ENCODE peak calls at places on chromosomes 12 and 14, in seven cellular contexts. J is stomach, C is endothelial cell of umbilical vein, P is esophagus squamous epithelium, F is suprapubic skin, X is tibial nerve, S is breast epithelium. O is an unnamed sample.
A peak's percentile ranks its signal among the peaks of the same experiment; 100 is the strongest.

GRCh38 chr14:69882086-69882864 is 3.1 kb downstream of the SMOC1 start:
- DNase-seq in S (no peak), J (no peak), X (no peak), P (no peak), C (no peak), F (no peak), O (no peak)

GRCh38 chr14:68312884-68313725 is 479.8 kb downstream of the ZFP36L1 start:
- DNase-seq in P (no peak), C (no peak), X (no peak), S (no peak), J (no peak), F (no peak), O (peak; percentile 61)

GRCh38 chr12:126873701-126874100 is 1393.3 kb upstream of the TMEM132C start:
- DNase-seq in C (no peak), S (no peak), X (no peak), P (no peak), F (no peak), J (no peak), O (no peak)

GRCh38 chr12:132406498-132407461 is 77.4 kb upstream of the GALNT9 start:
- DNase-seq in C (no peak), X (no peak), F (no peak), J (no peak), S (no peak), P (no peak), O (no peak)

GRCh38 chr12:82425241-82425640 is 66.9 kb downstream of the METTL25 start:
- DNase-seq in J (no peak), F (no peak), X (no peak), C (no peak), P (no peak), S (no peak), O (no peak)

GRCh38 chr12:112097641-112098040 is 10.9 kb downstream of the NAA25 start:
- DNase-seq in C (no peak), J (no peak), F (no peak), S (no peak), X (no peak), P (no peak), O (no peak)

GRCh38 chr12:13011098-13011497 is 11.0 kb upstream of the HEBP1 start:
- DNase-seq in X (no peak), P (no peak), C (no peak), S (no peak), J (no peak), F (no peak), O (no peak)

GRCh38 chr12:39145175-39145999 is 240.0 kb upstream of the CPNE8 start:
- DNase-seq in P (no peak), F (no peak), X (peak; percentile 16), C (no peak), J (peak; percentile 30), S (no peak), O (peak; percentile 66)

GRCh38 chr12:72543777-72544467 is 271.8 kb downstream of the TRHDE start:
- DNase-seq in P (no peak), S (no peak), C (no peak), J (no peak), X (no peak), F (no peak), O (no peak)

GRCh38 chr12:76573840-76574373 is 14.3 kb upstream of the OSBPL8 start:
- DNase-seq in P (no peak), S (no peak), X (no peak), J (no peak), F (no peak), C (no peak), O (no peak)

DNA sequence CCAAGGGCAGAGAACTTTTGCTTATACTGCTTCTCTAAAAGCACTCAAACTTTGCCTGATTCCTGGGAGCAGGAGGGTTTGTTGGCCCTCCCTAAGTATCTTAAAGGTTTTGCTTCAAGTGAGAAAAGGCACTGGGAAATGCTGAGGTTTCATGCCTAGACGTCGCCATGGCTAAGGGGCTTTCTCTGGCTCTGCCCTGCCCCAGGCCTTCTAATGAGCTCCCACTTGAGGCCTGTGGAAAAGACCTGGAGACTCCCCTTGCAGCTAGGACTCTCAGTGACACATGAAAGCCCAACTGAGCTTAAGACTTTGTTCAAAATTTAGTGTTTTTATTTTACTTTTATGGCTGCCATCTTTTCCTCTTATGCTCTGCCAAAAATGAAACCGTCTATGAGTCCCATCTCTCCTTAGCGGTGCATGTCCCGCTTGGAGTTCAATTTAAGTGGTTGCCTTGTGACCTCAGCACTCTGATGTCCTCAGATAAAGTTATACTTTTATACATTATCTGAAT is 49.3 kb downstream of the EIF2S3B start:
- DNase-seq in P (no peak), S (no peak), F (no peak), J (no peak), X (no peak), C (no peak), O (no peak)
- H3K27ac ChIP-seq in P (no peak overlapping the region), S (no peak overlapping the region), F (no peak overlapping the region), J (no peak overlapping the region), X (no peak overlapping the region), C (no peak overlapping the region), O (no peak overlapping the region)

DNA sequence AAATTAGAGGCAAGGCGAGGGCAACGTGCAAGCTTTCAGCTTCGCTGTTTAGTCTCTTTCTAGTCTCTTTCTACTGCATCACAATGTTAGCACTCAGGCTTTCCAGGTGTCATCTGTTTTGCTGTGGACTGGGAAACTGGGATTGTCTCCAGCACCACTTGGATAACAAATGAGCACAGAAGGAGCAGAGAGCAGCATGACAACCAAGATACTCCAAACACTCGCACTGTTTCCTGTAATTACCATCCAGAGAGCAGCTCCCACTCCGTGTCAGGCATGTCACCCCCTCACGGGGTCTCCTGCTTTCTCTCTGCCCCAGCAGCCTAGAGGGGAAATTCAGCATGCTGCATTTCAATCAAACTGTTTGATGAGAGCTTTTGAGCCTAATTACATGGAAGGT is 917.8 kb downstream of the DIO2 start:
- DNase-seq in P (no peak), C (no peak), S (no peak), F (no peak), J (no peak), X (no peak), O (no peak)
- H3K4me3 ChIP-seq in P (no peak overlapping the region), C (no peak overlapping the region), S (no peak overlapping the region), F (no peak overlapping the region), J (no peak overlapping the region), X (no peak overlapping the region), O (no peak overlapping the region)

DNA sequence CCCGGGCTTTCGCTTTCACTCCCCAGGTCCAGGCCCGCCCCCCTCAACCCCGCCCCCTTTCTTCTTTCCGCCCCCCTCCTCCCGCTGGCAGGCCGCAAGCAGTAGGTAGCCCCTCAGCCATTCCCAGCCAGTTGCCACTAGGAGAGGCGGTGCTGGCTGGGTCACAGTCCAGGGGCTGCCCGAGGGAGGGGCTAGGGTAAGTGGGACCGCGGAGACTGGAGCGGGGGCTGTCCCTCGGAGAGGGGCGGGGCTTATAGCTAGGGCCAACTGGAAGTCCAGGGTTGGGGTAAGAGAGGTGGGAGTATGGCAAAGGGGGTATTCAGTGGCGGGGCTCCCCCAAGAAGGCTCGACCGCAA is 190 bp upstream of the PSME2 start:
- DNase-seq in X (peak; percentile 88), F (peak; percentile 96), C (peak; percentile 99), P (peak; percentile 64), J (peak; percentile 95), S (peak; percentile 97), O (peak; percentile 97)
- TF ChIP-seq POLR2A in X (no peak), F (no peak), C (no peak), P (peak; percentile 2), J (no peak), S (no peak), O (no peak)

DNA sequence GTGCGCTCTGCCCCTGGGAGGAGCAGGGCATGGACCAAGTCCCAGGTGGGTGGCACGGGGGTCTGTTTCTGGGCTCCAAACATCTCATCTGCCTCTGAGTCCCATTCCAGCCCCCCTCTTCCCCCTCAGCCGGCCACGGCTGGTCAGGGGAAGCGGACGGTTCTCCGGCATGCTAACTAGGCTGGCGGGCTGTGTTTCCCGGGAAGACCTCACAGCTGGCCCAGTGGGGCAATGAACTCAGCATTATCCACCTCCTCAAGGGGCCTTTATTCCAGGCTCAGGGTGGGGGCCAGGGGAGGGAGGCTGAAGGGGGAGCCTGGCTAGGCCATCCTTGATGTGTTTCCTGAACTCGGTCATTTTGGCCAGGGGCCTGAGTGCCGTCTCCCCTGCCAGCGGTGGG is 7.7 kb downstream of the LRP1 start:
- DNase-seq in J (no peak), F (peak; percentile 79), S (no peak), P (no peak), C (no peak), X (no peak), O (no peak)
- H3K27ac ChIP-seq in J (peak overlapping the region; percentile 96), F (peak overlapping the region; percentile 95), S (peak overlapping the region; percentile 76), P (peak overlapping the region; percentile 97), C (no peak overlapping the region), X (peak overlapping the region; percentile 58), O (peak overlapping the region; percentile 62)

GRCh38 chr12:67911293-67911637 is 78.0 kb upstream of the IFNG-AS1 start:
- DNase-seq in C (no peak), J (no peak), P (no peak), X (no peak), S (no peak), F (no peak), O (no peak)

GRCh38 chr12:67911789-67912188 is 77.5 kb upstream of the IFNG-AS1 start:
- DNase-seq in S (no peak), C (no peak), J (no peak), F (no peak), X (no peak), P (no peak), O (no peak)

GRCh38 chr12:67910360-67911292 is 78.6 kb upstream of the IFNG-AS1 start:
- DNase-seq in P (no peak), J (no peak), F (no peak), S (no peak), C (no peak), X (no peak), O (no peak)

GRCh38 chr12:67909091-67909531 is 80.1 kb upstream of the IFNG-AS1 start:
- DNase-seq in S (no peak), P (no peak), F (no peak), X (no peak), C (no peak), J (no peak), O (no peak)

GRCh38 chr12:67909681-67910080 is 79.6 kb upstream of the IFNG-AS1 start:
- DNase-seq in X (no peak), P (no peak), S (no peak), J (no peak), C (no peak), F (no peak), O (no peak)
- H3K4me3 ChIP-seq in X (no peak overlapping the region), P (no peak overlapping the region), S (no peak overlapping the region), J (no peak overlapping the region), C (no peak overlapping the region), F (no peak overlapping the region), O (no peak overlapping the region)

O was measured in Peyer's patch.